ENCODE peak calls at places on chromosomes 1 and 21, in five cellular contexts. A, B, F, Q and C are unnamed samples.
A peak's percentile ranks its signal among the peaks of the same experiment; 100 is the strongest.

GRCh38 chr1:182484067-182484466 is 34.1 kb downstream of the RGSL1 start:
- DNase-seq in Q (no peak), F (no peak), B (no peak), A (no peak), C (no peak)

GRCh38 chr1:234597894-234598293 is 12.1 kb downstream of the IRF2BP2 start:
- DNase-seq in F (peak; percentile 43), A (no peak), B (no peak), Q (no peak), C (no peak)

GRCh38 chr1:2503554-2504223 is 22.7 kb downstream of the PANK4 start:
- DNase-seq in A (no peak), Q (no peak), B (no peak), F (no peak), C (no peak)

GRCh38 chr1:155454096-155454495 is 108.5 kb downstream of the ASH1L start:
- DNase-seq in F (no peak), A (no peak), B (no peak), Q (no peak), C (no peak)

GRCh38 chr1:21468597-21468996 is 28.7 kb downstream of the NBPF3 start:
- DNase-seq in B (no peak), A (no peak), F (no peak), Q (no peak), C (no peak)

GRCh38 chr1:54716299-54717047 is 812 bp downstream of the TTC4 start:
- DNase-seq in Q (no peak), B (no peak), A (peak; percentile 5), F (no peak), C (no peak)

GRCh38 chr1:77900687-77901293 is 12.4 kb downstream of the NEXN start:
- DNase-seq in Q (no peak), A (peak; percentile 11), F (no peak), B (no peak), C (no peak)

GRCh38 chr1:209769171-209769904 is 13.5 kb downstream of the TRAF3IP3 start:
- DNase-seq in B (peak; percentile 85), A (peak; percentile 75), Q (peak; percentile 71), F (peak; percentile 67), C (peak; percentile 75)

GRCh38 chr1:59512702-59513101 is 215.8 kb downstream of the FGGY start:
- DNase-seq in B (no peak), F (no peak), Q (no peak), A (no peak), C (no peak)

GRCh38 chr1:187624812-187625542 is 796.2 kb downstream of the PLA2G4A start:
- DNase-seq in B (no peak), Q (no peak), A (no peak), F (no peak), C (no peak)

GRCh38 chr1:171645553-171646336 is 6.7 kb downstream of the MYOC start:
- DNase-seq in Q (no peak), F (no peak), A (no peak), B (peak; percentile 85), C (no peak)

GRCh38 chr1:43068911-43069310 is 103.2 kb downstream of the EBNA1BP2 start:
- DNase-seq in F (no peak), A (no peak), B (no peak), Q (no peak), C (no peak)

GRCh38 chr1:230839166-230839565 is 29.2 kb downstream of the C1orf198 start:
- DNase-seq in F (no peak), Q (no peak), A (no peak), B (no peak), C (no peak)

GRCh38 chr1:183416850-183417690 is 1.1 kb downstream of the NMNAT2 start:
- DNase-seq in Q (no peak), B (peak; percentile 90), A (no peak), F (peak; percentile 8), C (peak; percentile 70)

GRCh38 chr1:924619-925323 is 1.0 kb downstream of the SAMD11 start:
- DNase-seq in F (no peak), A (no peak), Q (no peak), B (peak; percentile 89), C (no peak)

GRCh38 chr1:45974541-45975269 is 157.7 kb downstream of the PIK3R3 start:
- DNase-seq in A (no peak), B (no peak), Q (no peak), F (no peak), C (no peak)

GRCh38 chr21:15604424-15604823 is 125.4 kb upstream of the USP25 start:
- DNase-seq in A (no peak), F (no peak), B (no peak), Q (no peak), C (no peak)

GRCh38 chr1:151846062-151846568 is 6.5 kb upstream of the C2CD4D start:
- DNase-seq in A (no peak), B (no peak), Q (no peak), F (no peak), C (no peak)

GRCh38 chr1:11061652-11062365 is 2.0 kb upstream of the SRM start:
- DNase-seq in Q (no peak), F (no peak), A (no peak), B (peak; percentile 33), C (no peak)

GRCh38 chr21:43369124-43369523 is 57.8 kb downstream of the SIK1 start:
- DNase-seq in A (no peak), Q (no peak), F (no peak), B (no peak), C (no peak)

GRCh38 chr1:223731076-223731770 is 18.9 kb downstream of the CAPN2 start:
- DNase-seq in F (no peak), Q (peak; percentile 41), A (no peak), B (peak; percentile 95), C (peak; percentile 84)

GRCh38 chr1:38138498-38139233 is 92.1 kb upstream of the POU3F1 start:
- DNase-seq in B (peak; percentile 90), Q (peak; percentile 48), F (no peak), A (no peak), C (peak; percentile 79)

GRCh38 chr1:170732262-170732595 is 68.3 kb downstream of the PRRX1 start:
- DNase-seq in F (no peak), B (no peak), A (no peak), Q (no peak), C (no peak)

GRCh38 chr1:64194168-64195088 is 9.0 kb upstream of the UBE2U start:
- DNase-seq in A (no peak), Q (no peak), B (no peak), F (no peak), C (no peak)

GRCh38 chr1:53442297-53442696 is 16.9 kb upstream of the DMRTB1 start:
- DNase-seq in B (no peak), F (no peak), A (no peak), Q (no peak), C (no peak)

GRCh38 chr1:56508523-56508983 is 70.8 kb downstream of the PLPP3 start:
- DNase-seq in A (no peak), B (no peak), F (no peak), Q (no peak), C (peak; percentile 54)

GRCh38 chr1:221418346-221418745 is 323.5 kb downstream of the DUSP10 start:
- DNase-seq in F (no peak), Q (no peak), A (no peak), B (no peak), C (no peak)

GRCh38 chr21:44871576-44872265 is 1.8 kb downstream of the PTTG1IP start:
- DNase-seq in B (peak; percentile 81), F (no peak), A (no peak), Q (no peak), C (no peak)

GRCh38 chr1:201515895-201516294 is 9.0 kb upstream of the CSRP1 start:
- DNase-seq in Q (no peak), B (no peak), F (no peak), A (no peak), C (no peak)

GRCh38 chr1:226506021-226506420 is 42.5 kb upstream of the STUM start:
- DNase-seq in F (no peak), B (no peak), Q (no peak), A (no peak), C (no peak)

GRCh38 chr1:234745844-234746797 is 136.1 kb upstream of the IRF2BP2 start:
- DNase-seq in F (no peak), A (no peak), Q (no peak), B (no peak), C (no peak)

GRCh38 chr1:101115112-101115511 is 89.5 kb upstream of the DPH5 start:
- DNase-seq in Q (no peak), B (no peak), F (no peak), A (no peak), C (no peak)

GRCh38 chr21:33890187-33890586 is 25.4 kb downstream of the ATP5PO start:
- DNase-seq in Q (no peak), F (no peak), B (no peak), A (no peak), C (no peak)

GRCh38 chr1:176379626-176380339 is 83.2 kb upstream of the PAPPA2 start:
- DNase-seq in A (no peak), B (no peak), Q (no peak), F (no peak), C (no peak)

GRCh38 chr1:231420959-231421615 is 1.0 kb downstream of the EGLN1 start:
- DNase-seq in B (peak; percentile 84), Q (no peak), A (no peak), F (peak; percentile 12), C (peak; percentile 72)

GRCh38 chr1:87826639-87827345 is 498.1 kb downstream of the LMO4 start:
- DNase-seq in B (no peak), Q (peak; percentile 17), F (no peak), A (peak; percentile 33), C (no peak)

GRCh38 chr1:88685239-88685604 is 1.1 kb downstream of the PKN2 start:
- DNase-seq in B (no peak), A (no peak), Q (no peak), F (no peak), C (no peak)

GRCh38 chr1:147847831-147848230 is 54.8 kb upstream of the GJA8 start:
- DNase-seq in A (no peak), B (no peak), F (no peak), Q (no peak), C (no peak)

GRCh38 chr21:46114963-46115362 is 17.1 kb downstream of the COL6A2 start:
- DNase-seq in F (no peak), B (peak; percentile 77), A (no peak), Q (peak; percentile 3), C (peak; percentile 41)
- H3K4me3 ChIP-seq in F (no peak overlapping the region), B (no peak overlapping the region), A (no peak overlapping the region), Q (no peak overlapping the region), C (no peak overlapping the region)

GRCh38 chr1:6308449-6308848 is 47.6 kb upstream of the GPR153 start:
- DNase-seq in B (no peak), F (no peak), A (no peak), Q (no peak), C (no peak)
- H3K27ac ChIP-seq in B (no peak overlapping the region), F (no peak overlapping the region), A (no peak overlapping the region), Q (no peak overlapping the region), C (no peak overlapping the region)

GRCh38 chr1:109264379-109264755 is 15.0 kb downstream of the CELSR2 start:
- DNase-seq in B (no peak), Q (no peak), A (no peak), F (no peak), C (no peak)
- H3K36me3 ChIP-seq in B (no peaks in the 10 kb centered on the region), Q (peaks cover 4% of the 10 kb centered on the region), A (no peaks in the 10 kb centered on the region), F (no peaks in the 10 kb centered on the region), C (no peaks in the 10 kb centered on the region)

GRCh38 chr1:117613969-117614865 is 8.4 kb downstream of the TENT5C start:
- DNase-seq in A (no peak), Q (no peak), F (no peak), B (no peak), C (no peak)
- H3K4me3 ChIP-seq in A (no peak overlapping the region), Q (peak overlapping the region; percentile 16), F (no peak overlapping the region), B (no peak overlapping the region), C (no peak overlapping the region)

GRCh38 chr1:211632117-211632807 is 43.2 kb downstream of the NEK2 start:
- DNase-seq in Q (no peak), A (no peak), F (no peak), B (peak; percentile 55), C (peak; percentile 15)
- H3K27ac ChIP-seq in Q (peak overlapping the region; percentile 57), A (no peak overlapping the region), F (no peak overlapping the region), B (peak overlapping the region; percentile 17), C (no peak overlapping the region)

GRCh38 chr1:26184883-26185282 is 5.5 kb upstream of the CATSPER4 start:
- DNase-seq in B (no peak), A (no peak), Q (no peak), F (no peak), C (no peak)
- H3K36me3 ChIP-seq in B (no peaks in the 10 kb centered on the region), A (no peaks in the 10 kb centered on the region), Q (no peaks in the 10 kb centered on the region), F (no peaks in the 10 kb centered on the region), C (peaks cover 9% of the 10 kb centered on the region)